ENCODE peak calls at places on chromosomes 16 and 17, in six cellular contexts. L is pancreas, U is AG10803, A is left lung, K is astrocyte of the cerebellum, B is psoas muscle. M is an unnamed sample.

GRCh38 chr16:29844575-29845331 is 18.3 kb downstream of the CDIPT start:
- DNase-seq in K (no peak), U (peak; percentile 33), A (peak; percentile 85), B (peak; percentile 56), L (no peak), M (peak; percentile 14)

GRCh38 chr17:78974635-78975591 is 4.8 kb downstream of the LGALS3BP start:
- DNase-seq in U (peak; percentile 88), L (peak; percentile 77), K (peak; percentile 43), B (peak; percentile 80), A (no peak), M (peak; percentile 90)

GRCh38 chr16:3007059-3007956 is 5.4 kb upstream of the CLDN9 start:
- DNase-seq in L (peak; percentile 64), A (no peak), K (no peak), U (no peak), B (no peak), M (no peak)

GRCh38 chr16:84919267-84919666 is 92.1 kb downstream of the ZDHHC7 start:
- DNase-seq in B (no peak), L (no peak), U (peak; percentile 19), A (no peak), K (no peak), M (no peak)

GRCh38 chr17:82495844-82496528 is 23.5 kb upstream of the FOXK2 start:
- DNase-seq in B (no peak), K (no peak), L (peak; percentile 26), U (no peak), A (no peak), M (peak; percentile 95)

GRCh38 chr17:66412857-66413563 is 110.6 kb downstream of the PRKCA start:
- DNase-seq in B (no peak), K (no peak), A (no peak), L (no peak), U (no peak), M (no peak)

GRCh38 chr16:67301080-67301757 is 21.9 kb downstream of the PLEKHG4 start:
- DNase-seq in A (no peak), U (no peak), K (no peak), L (no peak), B (peak; percentile 64), M (no peak)

GRCh38 chr16:86601356-86601755 is 23.0 kb downstream of the FOXL1 start:
- DNase-seq in K (no peak), B (no peak), U (no peak), A (no peak), L (no peak), M (no peak)

GRCh38 chr17:49016775-49017463 is 19.7 kb downstream of the IGF2BP1 start:
- DNase-seq in A (no peak), U (peak; percentile 82), B (no peak), K (no peak), L (peak; percentile 57), M (peak; percentile 73)

GRCh38 chr17:16467044-16467443 is 24.9 kb downstream of the LRRC75A start:
- DNase-seq in L (no peak), K (no peak), A (no peak), U (no peak), B (no peak), M (no peak)

GRCh38 chr17:72691017-72691416 is 401.5 kb downstream of the SLC39A11 start:
- DNase-seq in K (no peak), B (no peak), L (no peak), U (no peak), A (no peak), M (no peak)

GRCh38 chr16:67238806-67239470 is 8.3 kb downstream of the FHOD1 start:
- DNase-seq in L (no peak), K (no peak), B (no peak), U (no peak), A (peak; percentile 30), M (no peak)

GRCh38 chr16:35687071-35687470 is 2227.7 kb downstream of the TP53TG3F start:
- DNase-seq in B (no peak), A (no peak), U (no peak), L (no peak), K (no peak), M (no peak)

GRCh38 chr16:23650674-23651073 is 9.4 kb downstream of the DCTN5 start:
- DNase-seq in L (no peak), K (no peak), B (no peak), A (no peak), U (no peak), M (peak; percentile 37)

GRCh38 chr17:32515677-32516383 is 29.0 kb downstream of the CDK5R1 start:
- DNase-seq in U (no peak), L (no peak), B (no peak), A (no peak), K (no peak), M (no peak)

GRCh38 chr16:89407282-89407924 is 83.0 kb downstream of the ANKRD11 start:
- DNase-seq in B (no peak), L (no peak), A (peak; percentile 85), U (no peak), K (no peak), M (no peak)

GRCh38 chr17:81159611-81160265 is 5.6 kb upstream of the PVALEF start:
- DNase-seq in L (no peak), U (no peak), K (no peak), B (peak; percentile 12), A (peak; percentile 76), M (no peak)

GRCh38 chr17:43040655-43041054 is 15.6 kb downstream of the RND2 start:
- DNase-seq in A (no peak), U (no peak), K (no peak), L (no peak), B (no peak), M (no peak)

GRCh38 chr17:39090832-39091622 is 60.4 kb downstream of the PLXDC1 start:
- DNase-seq in B (no peak), A (no peak), U (no peak), L (no peak), K (no peak), M (no peak)

GRCh38 chr16:10565167-10565566 is 15.2 kb downstream of the EMP2 start:
- DNase-seq in K (no peak), A (no peak), L (no peak), U (no peak), B (no peak), M (no peak)

GRCh38 chr16:89117975-89118289 is 24.3 kb downstream of the ACSF3 start:
- DNase-seq in K (no peak), A (peak; percentile 74), U (no peak), L (no peak), B (no peak), M (no peak)

GRCh38 chr16:57899771-57900661 is 70.9 kb downstream of the CNGB1 start:
- DNase-seq in A (peak; percentile 89), B (peak; percentile 66), K (peak; percentile 53), L (peak; percentile 82), U (peak; percentile 63), M (peak; percentile 76)

GRCh38 chr16:70757183-70757582 is 43.8 kb downstream of the VAC14 start:
- DNase-seq in B (no peak), K (no peak), A (no peak), L (no peak), U (no peak), M (no peak)

GRCh38 chr17:259341-259976 is 78.0 kb upstream of the DOC2B start:
- DNase-seq in A (no peak), B (no peak), L (no peak), U (no peak), K (no peak), M (no peak)

GRCh38 chr17:59542960-59543635 is 22.3 kb upstream of the DHX40 start:
- DNase-seq in K (no peak), U (no peak), A (no peak), L (no peak), B (no peak), M (no peak)

GRCh38 chr16:16038950-16039349 is 89.5 kb downstream of the ABCC1 start:
- DNase-seq in K (no peak), A (no peak), B (no peak), L (no peak), U (no peak), M (no peak)

GRCh38 chr17:76713765-76714164 is 3.0 kb upstream of the MXRA7 start:
- DNase-seq in L (no peak), U (no peak), A (no peak), K (no peak), B (no peak), M (no peak)

GRCh38 chr17:82287013-82287848 is 13.7 kb upstream of the CSNK1D start:
- DNase-seq in A (peak; percentile 19), K (no peak), L (no peak), B (no peak), U (no peak), M (no peak)

GRCh38 chr16:67199011-67199807 is at the start of gene ELMO3:
- DNase-seq in B (no peak), L (peak; percentile 76), U (no peak), A (peak; percentile 87), K (no peak), M (peak; percentile 79)

DNA sequence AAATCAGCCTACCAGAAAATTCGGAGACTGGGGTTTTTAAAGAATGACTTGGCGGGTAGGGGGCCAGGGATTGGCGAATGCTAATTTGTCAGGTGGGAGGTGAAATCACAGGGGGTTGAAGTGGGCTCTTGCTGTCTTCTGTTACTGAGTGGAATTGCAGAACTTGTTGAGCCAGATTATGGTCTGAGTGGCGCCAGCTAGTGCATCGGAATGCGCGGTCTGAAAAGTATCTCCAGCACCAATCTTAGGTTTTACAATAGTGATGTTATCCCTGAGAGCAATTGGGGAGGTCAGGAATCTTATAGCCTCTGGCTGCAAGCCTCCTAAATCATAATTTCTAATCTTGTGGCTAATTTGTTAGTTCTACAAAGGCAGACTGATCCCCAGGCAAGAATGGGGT is 762 bp upstream of the RBL2 start:
- DNase-seq in K (no peak), L (peak; percentile 21), U (no peak), A (no peak), B (no peak), M (peak; percentile 51)
- H3K4me3 ChIP-seq in K (no peak overlapping the region), L (no peak overlapping the region), U (no peak overlapping the region), A (peak overlapping the region; percentile 100), B (peak overlapping the region; percentile 82), M (peak overlapping the region; percentile 86)

DNA sequence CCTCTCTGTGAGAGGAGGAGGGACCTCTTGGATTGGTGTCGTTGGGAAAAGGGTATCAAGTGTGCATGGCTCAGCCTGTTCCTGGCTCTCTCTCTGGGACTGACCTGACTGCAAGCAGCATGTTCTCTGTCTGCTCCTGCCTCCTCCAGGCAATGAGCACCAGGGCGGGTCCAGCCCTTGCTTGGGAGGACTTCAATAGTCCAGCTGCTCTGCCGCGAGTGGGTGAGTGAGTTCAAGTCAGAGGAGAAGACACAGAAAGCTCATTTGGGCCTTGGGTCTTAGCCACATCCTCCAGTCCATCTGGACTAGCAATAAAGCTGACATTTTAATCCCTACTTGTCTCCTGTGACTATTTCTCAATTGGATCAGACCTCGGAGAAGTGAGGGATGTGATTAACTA is 25.2 kb upstream of the TNS4 start:
- DNase-seq in U (peak; percentile 87), L (no peak), B (peak; percentile 65), K (no peak), A (no peak), M (no peak)
- TF ChIP-seq CTCF in U (peak; percentile 35), L (no peak), B (no peak), K (no peak), A (no peak), M (no peak)

GRCh38 chr17:6780886-6781285 is 4.9 kb downstream of the FBXO39 start:
- DNase-seq in B (no peak), U (no peak), L (no peak), K (no peak), A (no peak), M (no peak)
- H3K4me3 ChIP-seq in B (no peak overlapping the region), U (no peak overlapping the region), L (no peak overlapping the region), K (no peak overlapping the region), A (no peak overlapping the region), M (no peak overlapping the region)

DNA sequence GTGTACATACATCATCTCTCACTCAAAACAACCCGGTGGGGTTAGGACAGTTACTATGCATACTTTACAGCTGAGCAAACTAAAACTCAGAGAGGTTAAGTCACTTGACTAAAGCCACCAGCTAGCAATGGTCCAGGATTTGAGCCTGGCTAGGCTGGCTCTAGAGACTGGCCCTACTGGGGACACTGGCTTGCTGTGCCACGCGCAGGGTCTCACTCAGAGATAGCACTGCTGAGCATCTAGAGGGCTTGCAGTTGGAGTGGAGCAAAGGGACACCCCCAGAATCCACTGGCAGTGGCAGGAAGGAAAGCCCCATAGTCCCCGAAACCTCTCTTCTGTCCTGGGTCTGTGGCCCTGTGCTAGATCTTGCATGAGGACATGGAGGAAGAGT is 11.1 kb downstream of the SAMD14 start:
- DNase-seq in A (no peak), L (no peak), U (no peak), K (no peak), B (no peak), M (no peak)
- TF ChIP-seq CTCF in A (no peak), L (no peak), U (no peak), K (no peak), B (no peak), M (no peak)

M was measured in epithelial cell of esophagus.